ENCODE peak calls at places on chromosomes 16 and 17, in four cellular contexts. G is OCI-LY7, X is GM20000, J is GM03348. C is an unnamed sample.

GRCh38 chr16:75526032-75526790 is 9.7 kb downstream of the CHST5 start:
- DNase-seq in X (no peak), J (no peak), G (no peak), C (no peak)

GRCh38 chr16:66262253-66263167 is 104.0 kb upstream of the CDH5 start:
- DNase-seq in G (no peak), J (no peak), X (no peak), C (no peak)

GRCh38 chr17:32564325-32564724 is 77.5 kb downstream of the CDK5R1 start:
- DNase-seq in X (no peak), G (no peak), J (no peak), C (no peak)

GRCh38 chr17:72305472-72305871 is 184.7 kb downstream of the SOX9 start:
- DNase-seq in G (no peak), X (no peak), J (peak; percentile 15), C (no peak)

GRCh38 chr17:2156666-2157065 is 101.8 kb downstream of the HIC1 start:
- DNase-seq in G (no peak), X (no peak), J (no peak), C (no peak)

GRCh38 chr16:68022278-68022727 is 729 bp downstream of the DDX28 start:
- DNase-seq in J (no peak), X (no peak), G (no peak), C (no peak)

GRCh38 chr17:27947005-27947406 is 53.8 kb upstream of the LYRM9 start:
- DNase-seq in G (no peak), J (no peak), X (no peak), C (no peak)

GRCh38 chr16:88069397-88070168 is 118.3 kb downstream of the BANP start:
- DNase-seq in G (peak; percentile 98), J (no peak), X (peak; percentile 96), C (peak; percentile 83)

GRCh38 chr17:39352511-39352910 is 48.9 kb downstream of the FBXL20 start:
- DNase-seq in X (no peak), J (no peak), G (no peak), C (no peak)